ENCODE peak calls at places on chromosomes 5 and 9, in six cellular contexts. R is IMR-90, E is OCI-LY7, O is body of pancreas, L is type B pancreatic cell, Z is GM12864. T is an unnamed sample.

GRCh38 chr9:138067594-138068367 is 190.2 kb downstream of the CACNA1B start:
- DNase-seq in R (no peak), L (peak; percentile 43), Z (no peak), E (no peak), O (no peak), T (no peak)

GRCh38 chr9:36575411-36575882 is 2.8 kb downstream of the MELK start:
- DNase-seq in E (no peak), Z (no peak), R (peak; percentile 78), O (no peak), L (no peak), T (no peak)

GRCh38 chr5:14190194-14191164 is 47.3 kb downstream of the TRIO start:
- DNase-seq in E (no peak), R (peak; percentile 99), L (no peak), O (peak; percentile 25), Z (no peak), T (no peak)

GRCh38 chr9:87594662-87595061 is 97.0 kb downstream of the DAPK1 start:
- DNase-seq in Z (no peak), R (no peak), L (no peak), O (no peak), E (no peak), T (no peak)

GRCh38 chr9:129109952-129110739 is 447 bp downstream of the CRAT start:
- DNase-seq in O (peak; percentile 51), E (peak; percentile 16), R (peak; percentile 28), L (no peak), Z (no peak), T (no peak)

GRCh38 chr5:160423025-160423554 is 1.4 kb downstream of the PTTG1 start:
- DNase-seq in O (no peak), R (no peak), Z (no peak), L (no peak), E (no peak), T (no peak)

GRCh38 chr9:125341566-125341965 is 79.9 kb downstream of the GAPVD1 start:
- DNase-seq in R (no peak), O (no peak), E (no peak), L (no peak), Z (no peak), T (no peak)

GRCh38 chr5:111159845-111160244 is 64.3 kb upstream of the CAMK4 start:
- DNase-seq in E (no peak), Z (no peak), L (no peak), O (no peak), R (no peak), T (no peak)

GRCh38 chr5:1462358-1462757 is 17.1 kb upstream of the SLC6A3 start:
- DNase-seq in E (no peak), L (no peak), R (no peak), Z (no peak), O (no peak), T (no peak)

GRCh38 chr5:15717002-15717401 is 217.0 kb downstream of the FBXL7 start:
- DNase-seq in L (no peak), R (peak; percentile 50), Z (no peak), O (no peak), E (no peak), T (no peak)

GRCh38 chr5:123125953-123126352 is 36.9 kb downstream of the PRDM6 start:
- DNase-seq in Z (no peak), O (no peak), E (no peak), R (peak; percentile 77), L (no peak), T (no peak)

GRCh38 chr5:109900911-109901627 is 211.3 kb downstream of the MAN2A1 start:
- DNase-seq in L (no peak), R (no peak), Z (no peak), O (no peak), E (no peak), T (no peak)

GRCh38 chr5:12934722-12935121 is 1009.8 kb downstream of the DNAH5 start:
- DNase-seq in R (no peak), Z (no peak), E (no peak), L (no peak), O (no peak), T (no peak)

GRCh38 chr5:173101245-173101644 is 43.1 kb upstream of the BNIP1 start:
- DNase-seq in E (no peak), O (no peak), Z (no peak), L (no peak), R (no peak), T (no peak)

GRCh38 chr9:4297151-4297794 is 2.6 kb downstream of the GLIS3 start:
- DNase-seq in L (peak; percentile 70), E (no peak), R (peak; percentile 87), O (peak; percentile 85), Z (no peak), T (peak; percentile 63)

GRCh38 chr9:106653111-106653697 is 209.8 kb upstream of the ZNF462 start:
- DNase-seq in L (no peak), R (no peak), E (no peak), O (peak; percentile 4), Z (no peak), T (no peak)

GRCh38 chr5:67350600-67351315 is 154.2 kb upstream of the CD180 start:
- DNase-seq in O (peak; percentile 13), R (no peak), L (no peak), E (no peak), Z (no peak), T (no peak)

GRCh38 chr9:38276751-38277439 is 115.6 kb upstream of the ALDH1B1 start:
- DNase-seq in L (peak; percentile 60), E (no peak), R (no peak), Z (no peak), O (no peak), T (no peak)

GRCh38 chr9:102435427-102435826 is 559.7 kb upstream of the CYLC2 start:
- DNase-seq in L (no peak), R (no peak), E (no peak), O (no peak), Z (no peak), T (no peak)

GRCh38 chr5:126210955-126211354 is 212.3 kb upstream of the GRAMD2B start:
- DNase-seq in Z (no peak), E (no peak), R (no peak), L (no peak), O (no peak), T (no peak)

GRCh38 chr5:135141303-135142268 is 107.6 kb upstream of the PITX1 start:
- DNase-seq in Z (no peak), L (no peak), E (no peak), R (peak; percentile 33), O (no peak), T (no peak)

GRCh38 chr5:88675758-88676636 is 207.0 kb downstream of the MEF2C start:
- DNase-seq in L (no peak), O (peak; percentile 49), E (peak; percentile 95), Z (peak; percentile 46), R (peak; percentile 58), T (no peak)

GRCh38 chr5:7869474-7870136 is 657 bp downstream of the MTRR start:
- DNase-seq in R (no peak), O (no peak), L (no peak), E (peak; percentile 32), Z (no peak), T (peak; percentile 31)

GRCh38 chr9:93119953-93120845 is 13.9 kb downstream of the NINJ1 start:
- DNase-seq in L (no peak), R (peak; percentile 94), E (peak; percentile 69), Z (no peak), O (peak; percentile 95), T (peak; percentile 86)
- TF ChIP-seq CTCF in L (peak; percentile 22), R (peak; percentile 50), E (peak; percentile 48), Z (peak; percentile 61), O (no peak), T (peak; percentile 34)

GRCh38 chr5:94093300-94093699 is 351.9 kb upstream of the POU5F2 start:
- DNase-seq in L (no peak), Z (no peak), O (no peak), R (no peak), E (no peak), T (no peak)

DNA sequence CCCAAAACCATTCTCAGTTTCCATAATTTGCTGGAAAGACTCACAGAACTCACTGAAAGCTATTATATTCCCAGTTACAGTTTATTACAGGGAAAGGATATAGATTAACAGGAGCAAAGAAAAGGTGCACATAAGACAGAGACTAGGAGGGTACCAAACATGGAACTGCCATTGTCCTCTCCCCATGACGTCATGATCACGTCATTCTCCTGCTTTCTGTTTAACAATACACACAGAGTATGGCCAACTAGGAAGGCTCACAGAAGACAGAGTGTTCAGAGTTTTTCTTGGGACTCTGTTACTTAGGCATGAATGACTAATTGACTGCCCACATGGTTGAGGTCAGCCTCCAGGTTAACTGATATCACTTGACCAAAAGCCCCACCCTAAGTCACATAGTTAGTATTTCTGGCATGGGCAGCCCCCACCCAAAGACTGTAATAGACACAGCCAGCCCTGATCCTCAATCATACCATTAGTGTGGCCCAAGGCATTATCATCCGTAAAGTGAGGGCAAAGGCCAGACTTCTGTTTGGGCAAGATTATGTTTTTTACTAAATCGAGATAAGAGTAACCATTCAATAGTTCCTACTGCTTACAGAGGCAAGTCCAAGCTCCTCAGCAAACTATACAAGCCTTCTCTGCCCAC is 353.5 kb upstream of the POU5F2 start:
- DNase-seq in Z (no peak), O (no peak), R (no peak), E (no peak), L (no peak), T (no peak)
- TF ChIP-seq CTCF in Z (no peak), O (no peak), R (no peak), E (no peak), L (no peak), T (no peak)

DNA sequence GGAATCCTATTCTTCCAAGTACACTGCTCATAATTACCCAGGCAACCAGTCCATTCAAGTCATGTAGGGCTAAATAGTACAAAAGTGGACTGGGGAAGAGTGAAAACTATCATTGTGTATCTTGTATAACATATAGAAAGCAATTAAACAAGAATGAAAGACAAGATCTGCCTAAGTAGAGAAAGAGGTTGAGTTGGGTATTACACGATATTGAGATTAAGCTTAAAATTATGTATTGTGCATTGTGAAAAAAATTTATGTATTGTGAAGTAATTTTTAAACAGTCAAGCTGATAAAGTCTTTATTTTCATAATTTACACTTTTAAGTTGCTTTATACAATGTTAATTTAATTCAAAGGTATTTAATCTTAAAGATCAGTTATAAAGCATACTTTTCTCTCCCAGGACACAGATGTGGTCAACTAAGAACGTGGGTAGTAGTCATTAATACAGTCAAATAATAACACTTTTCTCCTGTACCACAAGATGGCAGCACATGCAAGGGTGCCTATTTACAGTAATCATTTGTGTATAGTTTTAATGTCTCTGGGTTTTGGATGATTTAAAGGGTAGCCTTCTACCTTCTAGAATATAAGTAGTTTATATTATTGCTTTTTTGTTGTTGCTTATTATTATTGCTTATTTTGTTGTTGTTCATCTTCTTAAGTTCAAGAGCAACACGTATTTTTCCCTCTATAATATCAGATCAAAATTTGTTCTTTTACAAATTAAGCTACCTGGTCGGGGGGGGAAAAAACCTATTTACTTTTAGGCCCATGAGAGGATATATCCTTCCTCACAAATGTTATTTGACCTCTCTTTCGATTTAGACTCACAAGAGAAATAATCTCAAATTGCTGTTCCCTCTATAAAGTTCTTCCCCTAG is 59.8 kb upstream of the SLC27A6 start:
- DNase-seq in Z (peak; percentile 25), O (peak; percentile 43), R (peak; percentile 58), E (peak; percentile 51), L (no peak), T (peak; percentile 29)
- TF ChIP-seq CTCF in Z (peak; percentile 54), O (peak; percentile 74), R (peak; percentile 84), E (peak; percentile 91), L (peak; percentile 90), T (peak; percentile 78)

DNA sequence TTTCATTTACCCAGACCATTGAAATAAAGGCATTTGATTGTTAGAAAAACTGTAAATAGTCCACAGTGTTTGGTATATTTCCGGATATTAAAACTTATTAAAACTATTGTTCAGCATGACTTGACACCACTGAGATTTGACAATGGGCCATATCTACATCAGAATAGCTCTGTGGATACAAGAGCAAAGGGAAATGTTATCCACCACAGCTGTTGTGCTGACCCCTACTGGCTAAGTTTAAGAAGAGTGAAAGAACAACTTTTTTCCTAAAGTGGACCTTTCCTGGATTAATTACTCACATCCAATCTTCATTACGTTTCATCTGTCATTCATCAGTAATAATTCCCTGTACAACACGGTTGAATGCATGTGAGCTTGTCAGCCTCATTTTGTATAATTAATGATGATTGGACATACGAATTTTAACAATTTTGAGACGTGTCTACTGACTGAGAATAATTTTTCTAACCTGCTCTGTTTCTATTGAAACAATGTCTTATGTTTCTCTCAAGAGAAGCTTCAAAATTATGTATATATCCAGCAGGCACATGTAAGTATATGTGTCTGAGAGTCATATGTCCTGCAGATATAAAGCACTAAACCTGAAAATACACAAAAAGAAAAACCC is 1952.5 kb downstream of the MAT2B start:
- DNase-seq in L (no peak), Z (no peak), O (peak; percentile 64), E (peak; percentile 1), R (peak; percentile 55), T (no peak)
- TF ChIP-seq CTCF in L (peak; percentile 79), Z (peak; percentile 15), O (peak; percentile 30), E (peak; percentile 74), R (peak; percentile 54), T (peak; percentile 65)